ENCODE peak calls at places on chromosomes 12 and 14, in six cellular contexts. B is ureter; G is pulmonary artery endothelial cell; Z is stomach; X is astrocyte of the spinal cord; O is activated T-cell treated with anti-CD3 and anti-CD28 coated beads, Interleukin-2, amount 50 U/mL, for 72 hours. Q is an unnamed sample.

GRCh38 chr14:60590907-60591510 is 58.3 kb downstream of the SIX1 start:
- DNase-seq in B (no peak), G (no peak), Z (no peak), X (peak; percentile 45), O (no peak), Q (no peak)

GRCh38 chr12:107748472-107748871 is 12.5 kb downstream of the PRDM4 start:
- DNase-seq in B (no peak), G (peak; percentile 41), Z (no peak), X (peak; percentile 71), O (no peak), Q (peak; percentile 28)

GRCh38 chr12:48890657-48891418 is 25.2 kb upstream of the RND1 start:
- DNase-seq in B (peak; percentile 82), G (peak; percentile 46), Z (peak; percentile 89), X (peak; percentile 64), O (peak; percentile 86), Q (peak; percentile 58)

GRCh38 chr14:77107228-77107627 is 9.2 kb downstream of the CIPC start:
- DNase-seq in B (no peak), G (no peak), Z (no peak), X (no peak), O (no peak), Q (no peak)

GRCh38 chr14:79177106-79177505 is 1006.9 kb downstream of the NRXN3 start:
- DNase-seq in B (no peak), G (no peak), Z (no peak), X (no peak), O (no peak), Q (no peak)

GRCh38 chr12:22728989-22729388 is 104.0 kb downstream of the ETNK1 start:
- DNase-seq in B (no peak), G (no peak), Z (no peak), X (peak; percentile 13), O (no peak), Q (peak; percentile 49)

GRCh38 chr14:28813810-28814209 is 47.2 kb downstream of the FOXG1 start:
- DNase-seq in B (no peak), G (no peak), Z (no peak), X (peak; percentile 9), O (no peak), Q (no peak)

GRCh38 chr14:92676031-92676430 is 72.4 kb downstream of the LGMN start:
- DNase-seq in B (no peak), G (no peak), Z (no peak), X (no peak), O (no peak), Q (no peak)

GRCh38 chr12:49369723-49370145 is 2.5 kb downstream of the SPATS2 start:
- DNase-seq in B (no peak), G (no peak), Z (peak; percentile 43), X (peak; percentile 35), O (no peak), Q (peak; percentile 25)

GRCh38 chr12:69556383-69556782 is 28.9 kb upstream of the CCT2 start:
- DNase-seq in B (no peak), G (no peak), Z (no peak), X (no peak), O (no peak), Q (no peak)

GRCh38 chr12:94614288-94614721 is 36.1 kb downstream of the TMCC3 start:
- DNase-seq in B (no peak), G (no peak), Z (no peak), X (no peak), O (no peak), Q (peak; percentile 38)

GRCh38 chr14:93332032-93332852 is 594 bp downstream of the BTBD7 start:
- DNase-seq in B (peak; percentile 47), G (no peak), Z (peak; percentile 74), X (peak; percentile 42), O (peak; percentile 52), Q (no peak)

GRCh38 chr12:100443434-100443833 is 30.2 kb upstream of the NR1H4 start:
- DNase-seq in B (no peak), G (no peak), Z (no peak), X (no peak), O (no peak), Q (no peak)

GRCh38 chr12:113524495-113524894 is 52.8 kb upstream of the LHX5 start:
- DNase-seq in B (no peak), G (no peak), Z (no peak), X (no peak), O (no peak), Q (no peak)

GRCh38 chr12:6839482-6840201 is 1.1 kb upstream of the GNB3 start:
- DNase-seq in B (no peak), G (no peak), Z (peak; percentile 44), X (no peak), O (no peak), Q (no peak)

GRCh38 chr14:89186850-89187376 is 230.1 kb downstream of the FOXN3 start:
- DNase-seq in B (no peak), G (no peak), Z (no peak), X (no peak), O (no peak), Q (no peak)

GRCh38 chr12:52006726-52007157 is at the start of gene TAMALIN:
- DNase-seq in B (peak; percentile 72), G (no peak), Z (peak; percentile 70), X (peak; percentile 47), O (peak; percentile 84), Q (no peak)

GRCh38 chr14:50067723-50068495 is 48.5 kb downstream of the VCPKMT start:
- DNase-seq in B (no peak), G (no peak), Z (peak; percentile 72), X (peak; percentile 89), O (no peak), Q (peak; percentile 86)

GRCh38 chr12:23493690-23494101 is 455.8 kb downstream of the SOX5 start:
- DNase-seq in B (no peak), G (no peak), Z (no peak), X (no peak), O (no peak), Q (no peak)

GRCh38 chr14:69014829-69015259 is 35.7 kb upstream of the ACTN1 start:
- DNase-seq in B (no peak), G (no peak), Z (no peak), X (no peak), O (no peak), Q (no peak)

GRCh38 chr12:132729541-132730320 is 19.1 kb downstream of the PGAM5 start:
- DNase-seq in B (no peak), G (no peak), Z (no peak), X (no peak), O (no peak), Q (no peak)